ENCODE peak calls at places on chromosomes 16 and 17, in nine cellular contexts. D, I, Y, K, G, J, A, N and Z are unnamed samples.

GRCh38 chr16:57388359-57389086 is 16.0 kb upstream of the CCL17 start:
- DNase-seq in D (no peak), I (no peak), Y (no peak), K (no peak), G (no peak), J (peak; percentile 67), A (no peak), N (no peak), Z (no peak)

GRCh38 chr16:55203570-55203969 is 120.4 kb upstream of the IRX6 start:
- DNase-seq in D (no peak), I (no peak), Y (no peak), K (no peak), G (no peak), J (no peak), A (no peak), N (no peak), Z (no peak)

GRCh38 chr16:47198180-47198575 is 54.4 kb upstream of the NETO2 start:
- DNase-seq in D (no peak), I (no peak), Y (no peak), K (no peak), G (no peak), J (no peak), A (no peak), N (no peak), Z (no peak)

GRCh38 chr16:83746611-83747010 is 61.2 kb upstream of the HSBP1 start:
- DNase-seq in D (no peak), I (no peak), Y (no peak), K (no peak), G (no peak), J (no peak), A (no peak), N (no peak), Z (no peak)

GRCh38 chr17:67161573-67161972 is 83.4 kb downstream of the HELZ start:
- DNase-seq in D (no peak), I (no peak), Y (no peak), K (no peak), G (no peak), J (no peak), A (no peak), N (no peak), Z (no peak)

GRCh38 chr16:77277571-77277970 is 78.4 kb downstream of the SYCE1L start:
- DNase-seq in D (no peak), I (no peak), Y (no peak), K (no peak), G (no peak), J (no peak), A (no peak), N (no peak), Z (no peak)

GRCh38 chr17:70780031-70780430 is 610.7 kb downstream of the KCNJ2 start:
- DNase-seq in D (peak; percentile 3), I (no peak), Y (no peak), K (no peak), G (no peak), J (no peak), A (no peak), N (no peak), Z (no peak)

GRCh38 chr17:17367931-17368330 is 64.8 kb downstream of the NT5M start:
- DNase-seq in D (no peak), I (no peak), Y (no peak), K (no peak), G (no peak), J (no peak), A (no peak), N (no peak), Z (no peak)

GRCh38 chr17:50538549-50539410 is 6.2 kb downstream of the EPN3 start:
- DNase-seq in D (no peak), I (no peak), Y (no peak), K (no peak), G (no peak), J (no peak), A (no peak), N (no peak), Z (no peak)

GRCh38 chr16:87431926-87432325 is 39.8 kb downstream of the MAP1LC3B start:
- DNase-seq in D (peak; percentile 76), I (peak; percentile 67), Y (no peak), K (no peak), G (no peak), J (no peak), A (no peak), N (no peak), Z (no peak)

GRCh38 chr16:12159028-12159427 is 182.5 kb downstream of the SNX29 start:
- DNase-seq in D (no peak), I (no peak), Y (no peak), K (no peak), G (no peak), J (no peak), A (no peak), N (no peak), Z (no peak)